ENCODE peak calls at places on chromosomes 5 and 9, in ten cellular contexts. O is iPS DF 6.9; D is prostate gland; N is body of pancreas; J is mucosa of descending colon; K is CD4-positive, CD25-positive, alpha-beta regulatory T cell; S is stomach; R is right lobe of liver; T is psoas muscle; E is thoracic aorta. X is an unnamed sample. For H3K36me3, the result is how much of the 10 kb centered on the place peaks cover.

GRCh38 chr5:95822408-95823240 is at the start of gene GLRX:
- DNase-seq in O (no peak), D (peak), N (peak), J (peak), K (peak), S (peak), R (peak), T (peak), E (no peak), X (peak)

GRCh38 chr9:113570106-113570505 is 106.6 kb downstream of the RGS3 start:
- DNase-seq in O (no peak), D (no peak), N (no peak), J (no peak), K (no peak), S (no peak), R (peak), T (no peak), E (no peak), X (no peak)

GRCh38 chr9:106421772-106422171 is 441.2 kb upstream of the ZNF462 start:
- DNase-seq in O (no peak), D (no peak), N (no peak), J (no peak), K (no peak), S (no peak), R (no peak), T (no peak), E (no peak), X (no peak)

GRCh38 chr5:31235381-31235780 is 41.9 kb downstream of the CDH6 start:
- DNase-seq in O (no peak), D (no peak), N (no peak), J (no peak), K (no peak), S (no peak), R (no peak), T (no peak), E (no peak), X (no peak)

GRCh38 chr5:167576126-167576525 is 715.3 kb upstream of the WWC1 start:
- DNase-seq in O (no peak), D (no peak), N (no peak), J (no peak), K (no peak), S (no peak), R (no peak), T (no peak), E (no peak), X (no peak)

GRCh38 chr5:107594253-107595045 is 76.3 kb downstream of the EFNA5 start:
- DNase-seq in O (no peak), D (no peak), N (no peak), J (peak), K (no peak), S (no peak), R (no peak), T (no peak), E (no peak), X (no peak)

GRCh38 chr9:126494746-126495145 is 119.0 kb upstream of the LMX1B start:
- DNase-seq in O (no peak), D (no peak), N (no peak), J (no peak), K (no peak), S (no peak), R (no peak), T (no peak), E (no peak), X (no peak)

GRCh38 chr9:94847486-94847885 is 121.0 kb downstream of the AOPEP start:
- DNase-seq in O (no peak), D (no peak), N (peak), J (no peak), K (no peak), S (no peak), R (no peak), T (no peak), E (no peak), X (no peak)

GRCh38 chr9:117335797-117336435 is 78.9 kb downstream of the ASTN2 start:
- DNase-seq in O (no peak), D (no peak), N (no peak), J (no peak), K (no peak), S (no peak), R (no peak), T (no peak), E (no peak), X (no peak)

GRCh38 chr5:4229866-4230265 is 634.2 kb downstream of the IRX1 start:
- DNase-seq in O (no peak), D (no peak), N (no peak), J (no peak), K (no peak), S (no peak), R (no peak), T (no peak), E (no peak), X (no peak)

GRCh38 chr9:113558632-113559502 is 95.3 kb downstream of the RGS3 start:
- DNase-seq in O (no peak), D (no peak), N (peak), J (peak), K (no peak), S (peak), R (peak), T (peak), E (peak), X (no peak)

GRCh38 chr5:61397238-61397637 is 65.2 kb downstream of the ZSWIM6 start:
- DNase-seq in O (no peak), D (no peak), N (no peak), J (no peak), K (no peak), S (no peak), R (no peak), T (no peak), E (no peak), X (no peak)

GRCh38 chr5:6804766-6805165 is 91.5 kb downstream of the TENT4A start:
- DNase-seq in O (no peak), D (no peak), N (no peak), J (no peak), K (no peak), S (no peak), R (no peak), T (no peak), E (no peak), X (no peak)

GRCh38 chr9:33480094-33480493 is 6.4 kb upstream of the NOL6 start:
- DNase-seq in O (no peak), D (no peak), N (no peak), J (no peak), K (no peak), S (no peak), R (no peak), T (no peak), E (no peak), X (no peak)

GRCh38 chr5:37859805-37860204 is 20.0 kb upstream of the GDNF start:
- DNase-seq in O (no peak), D (no peak), N (no peak), J (no peak), K (no peak), S (no peak), R (no peak), T (no peak), E (no peak), X (no peak)

GRCh38 chr5:111158105-111158744 is 66.0 kb upstream of the CAMK4 start:
- DNase-seq in O (peak), D (peak), N (peak), J (peak), K (peak), S (peak), R (peak), T (no peak), E (peak), X (peak)

GRCh38 chr5:56415356-56415765 is 182.2 kb upstream of the ANKRD55 start:
- DNase-seq in O (no peak), D (no peak), N (peak), J (peak), K (no peak), S (peak), R (peak), T (peak), E (peak), X (peak)

GRCh38 chr5:20649966-20650365 is 662.0 kb upstream of the CDH18 start:
- DNase-seq in O (no peak), D (no peak), N (no peak), J (no peak), K (no peak), S (no peak), R (no peak), T (no peak), E (no peak), X (no peak)

GRCh38 chr5:42500003-42500599 is 76.9 kb downstream of the GHR start:
- DNase-seq in O (no peak), D (no peak), N (no peak), J (no peak), K (no peak), S (no peak), R (no peak), T (no peak), E (no peak), X (no peak)

GRCh38 chr5:103433216-103433615 is 129.4 kb downstream of the NUDT12 start:
- DNase-seq in O (no peak), D (no peak), N (no peak), J (no peak), K (no peak), S (no peak), R (no peak), T (no peak), E (no peak), X (no peak)

GRCh38 chr5:45399041-45399440 is 297.1 kb downstream of the HCN1 start:
- DNase-seq in O (no peak), D (no peak), N (no peak), J (no peak), K (no peak), S (no peak), R (no peak), T (peak), E (no peak), X (no peak)

GRCh38 chr9:18608371-18608770 is 134.4 kb downstream of the ADAMTSL1 start:
- DNase-seq in O (no peak), D (no peak), N (no peak), J (no peak), K (no peak), S (no peak), R (no peak), T (no peak), E (no peak), X (no peak)

GRCh38 chr9:88775037-88775471 is 216.2 kb upstream of the S1PR3 start:
- DNase-seq in O (no peak), D (peak), N (peak), J (no peak), K (no peak), S (peak), R (no peak), T (no peak), E (no peak), X (no peak)

GRCh38 chr9:899440-900184 is 58.1 kb downstream of the DMRT1 start:
- DNase-seq in O (no peak), D (peak), N (peak), J (peak), K (no peak), S (no peak), R (no peak), T (no peak), E (no peak), X (no peak)

GRCh38 chr9:113946496-113947115 is 70.5 kb downstream of the ZNF618 start:
- DNase-seq in O (no peak), D (no peak), N (no peak), J (no peak), K (no peak), S (no peak), R (no peak), T (no peak), E (no peak), X (no peak)

GRCh38 chr9:5951686-5952211 is 61.1 kb downstream of the MLANA start:
- DNase-seq in O (no peak), D (no peak), N (no peak), J (no peak), K (no peak), S (no peak), R (no peak), T (no peak), E (no peak), X (no peak)

GRCh38 chr5:141604318-141604717 is 14.5 kb downstream of the DIAPH1 start:
- DNase-seq in O (no peak), D (no peak), N (peak), J (peak), K (no peak), S (peak), R (no peak), T (peak), E (peak), X (peak)

GRCh38 chr5:107455111-107455544 is 215.6 kb downstream of the EFNA5 start:
- DNase-seq in O (no peak), D (no peak), N (no peak), J (no peak), K (no peak), S (no peak), R (no peak), T (no peak), E (no peak), X (no peak)

GRCh38 chr5:10719965-10720364 is 41.1 kb downstream of the DAP start:
- DNase-seq in O (no peak), D (no peak), N (peak), J (no peak), K (no peak), S (peak), R (no peak), T (no peak), E (no peak), X (peak)

GRCh38 chr5:55533806-55534435 is 843 bp downstream of the PLPP1 start:
- DNase-seq in O (no peak), D (peak), N (peak), J (peak), K (no peak), S (peak), R (no peak), T (no peak), E (no peak), X (no peak)

GRCh38 chr5:71769265-71769664 is 50.2 kb downstream of the CARTPT start:
- DNase-seq in O (no peak), D (no peak), N (no peak), J (no peak), K (no peak), S (no peak), R (no peak), T (no peak), E (no peak), X (no peak)

GRCh38 chr5:173926359-173926758 is 38.2 kb downstream of the CPEB4 start:
- DNase-seq in O (no peak), D (no peak), N (peak), J (no peak), K (no peak), S (no peak), R (no peak), T (no peak), E (no peak), X (no peak)

GRCh38 chr5:173925449-173926071 is 37.4 kb downstream of the CPEB4 start:
- DNase-seq in O (no peak), D (no peak), N (peak), J (peak), K (peak), S (no peak), R (no peak), T (no peak), E (no peak), X (no peak)

GRCh38 chr5:173922527-173922926 is 34.4 kb downstream of the CPEB4 start:
- DNase-seq in O (no peak), D (no peak), N (no peak), J (no peak), K (no peak), S (no peak), R (no peak), T (no peak), E (no peak), X (no peak)

GRCh38 chr5:173923236-173924104 is 35.3 kb downstream of the CPEB4 start:
- DNase-seq in O (no peak), D (no peak), N (no peak), J (no peak), K (no peak), S (no peak), R (no peak), T (no peak), E (no peak), X (no peak)

DNA sequence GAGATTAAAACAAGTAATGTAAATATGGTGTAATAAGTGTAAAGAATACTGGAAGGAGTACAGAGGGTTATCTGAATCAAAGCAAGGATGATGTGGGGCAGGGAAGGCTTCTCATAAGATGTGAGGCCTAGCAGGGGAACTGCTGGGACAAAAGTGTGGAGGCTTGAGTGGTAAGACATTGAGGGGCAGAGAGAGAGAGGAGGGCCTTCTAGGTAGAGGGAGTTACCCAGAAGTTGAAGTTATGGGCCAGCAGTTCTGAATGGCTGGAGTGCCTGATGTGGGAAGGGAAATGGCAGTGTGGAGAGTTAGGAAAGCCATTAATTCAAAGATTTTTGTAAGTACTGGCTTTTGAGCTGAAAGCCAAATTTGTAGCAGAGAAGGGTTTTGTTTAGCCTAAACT is 36.8 kb downstream of the CPEB4 start:
- DNase-seq in O (no peak), D (no peak), N (no peak), J (no peak), K (no peak), S (no peak), R (no peak), T (no peak), E (no peak), X (no peak)
- H3K36me3 ChIP-seq in O (under half), D (under half), N (under half), J (under half), K (under half), S (under half), R (under half), T (under half), E (under half), X (under half)

DNA sequence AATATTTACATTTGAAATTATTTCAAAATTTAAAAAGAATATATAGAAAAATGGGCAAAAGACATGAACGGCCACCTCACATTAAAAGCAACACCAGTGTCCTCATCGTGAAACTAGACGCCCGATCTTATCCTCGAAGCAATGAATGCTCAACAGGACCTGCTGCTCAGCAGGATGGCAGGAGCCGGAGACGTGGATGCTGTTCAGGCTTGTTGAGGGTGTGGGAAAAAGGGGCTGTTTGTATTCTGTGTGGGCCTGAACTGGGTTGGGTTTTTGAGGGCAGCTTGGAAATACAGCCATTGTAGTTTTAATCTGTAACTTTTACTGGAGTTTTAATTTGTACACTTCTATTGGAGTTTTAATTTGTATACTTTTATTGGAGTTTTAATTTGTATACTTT is 20.3 kb downstream of the EXOC3 start:
- DNase-seq in O (no peak), D (no peak), N (no peak), J (no peak), K (no peak), S (no peak), R (no peak), T (peak), E (no peak), X (no peak)
- H3K36me3 ChIP-seq in O (under half), D (under half), N (under half), J (under half), K (under half), S (half or more), R (under half), T (under half), E (under half), X (under half)

GRCh38 chr5:160092960-160093701 is 26.1 kb downstream of the PWWP2A start:
- DNase-seq in O (no peak), D (no peak), N (no peak), J (no peak), K (no peak), S (no peak), R (no peak), T (no peak), E (no peak), X (no peak)

GRCh38 chr5:160097981-160098380 is 21.3 kb downstream of the PWWP2A start:
- DNase-seq in O (no peak), D (no peak), N (no peak), J (no peak), K (no peak), S (no peak), R (no peak), T (no peak), E (no peak), X (no peak)

GRCh38 chr5:160092519-160092918 is 26.7 kb downstream of the PWWP2A start:
- DNase-seq in O (no peak), D (no peak), N (no peak), J (no peak), K (no peak), S (no peak), R (no peak), T (no peak), E (no peak), X (no peak)

DNA sequence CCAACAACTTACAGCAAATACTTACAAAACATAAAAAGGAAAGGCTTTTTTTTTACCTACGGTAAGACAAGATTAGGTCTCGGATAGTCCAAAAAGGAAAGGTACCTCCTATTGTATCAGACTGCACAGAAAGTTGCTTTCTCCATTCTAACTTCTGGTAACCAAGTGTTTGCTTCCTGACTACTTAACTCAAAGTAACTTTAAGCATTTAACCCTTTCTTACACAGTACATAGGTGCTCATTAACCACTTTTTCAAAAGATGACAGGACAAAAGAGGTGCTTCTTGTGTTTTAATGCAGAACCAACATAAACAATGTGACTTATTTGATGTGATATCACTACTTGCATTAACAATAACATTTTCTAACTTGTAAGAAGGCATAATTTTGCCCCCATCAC is 23.1 kb downstream of the PWWP2A start:
- DNase-seq in O (no peak), D (no peak), N (no peak), J (no peak), K (no peak), S (no peak), R (no peak), T (no peak), E (no peak), X (no peak)
- H3K36me3 ChIP-seq in O (under half), D (under half), N (under half), J (under half), K (under half), S (under half), R (under half), T (under half), E (under half), X (under half)

DNA sequence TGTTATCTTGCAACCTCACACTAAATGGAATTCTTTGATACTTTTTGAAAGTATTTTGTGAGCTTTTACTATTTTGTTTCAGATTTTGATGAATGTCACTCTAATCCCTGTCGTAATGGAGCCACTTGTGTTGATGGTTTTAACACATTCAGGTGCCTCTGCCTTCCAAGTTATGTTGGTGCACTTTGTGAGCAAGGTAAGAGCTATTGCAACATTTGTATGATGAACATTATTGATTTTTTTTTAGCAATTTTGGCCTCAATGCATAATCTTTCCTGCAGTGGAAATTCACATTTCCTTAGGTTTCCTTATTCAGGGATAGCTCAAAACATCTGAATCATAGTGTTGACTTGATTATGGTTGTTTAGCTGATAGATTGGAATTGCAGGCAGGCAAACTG is 76.3 kb downstream of the VCAN start:
- DNase-seq in O (no peak), D (no peak), N (no peak), J (no peak), K (no peak), S (no peak), R (no peak), T (no peak), E (no peak), X (no peak)
- H3K36me3 ChIP-seq in O (under half), D (under half), N (under half), J (under half), K (under half), S (under half), R (under half), T (under half), E (under half), X (under half)

GRCh38 chr5:147398860-147399259 is 111.0 kb downstream of the DPYSL3 start:
- DNase-seq in O (no peak), D (no peak), N (no peak), J (no peak), K (no peak), S (no peak), R (no peak), T (no peak), E (no peak), X (no peak)
- H3K36me3 ChIP-seq in O (under half), D (under half), N (under half), J (under half), K (under half), S (half or more), R (under half), T (under half), E (half or more), X (under half)

X was measured in Peyer's patch.